ENCODE peak calls at places on chromosome 10, in seven cellular contexts. V is H9, I is IMR-90, N is neuronal stem cell, W is trophoblast cell, J is H1, E is mesenchymal stem cell. F is an unnamed sample.

GRCh38 chr10:124560377-124560776 is 98.8 kb downstream of the LHPP start:
- DNase-seq in J (no peak), N (no peak), I (peak), E (peak), V (no peak), W (no peak), F (no peak)

GRCh38 chr10:24307696-24308476 is 98.9 kb downstream of the KIAA1217 start:
- DNase-seq in J (no peak), E (no peak), I (no peak), W (no peak), N (no peak), V (no peak), F (peak)

GRCh38 chr10:49351669-49352068 is 44.2 kb downstream of the DRGX start:
- DNase-seq in J (no peak), W (no peak), N (no peak), V (no peak), I (no peak), E (no peak), F (no peak)

GRCh38 chr10:5512881-5513698 is 11.7 kb upstream of the CALML3 start:
- DNase-seq in I (no peak), N (no peak), V (no peak), J (no peak), W (no peak), E (no peak), F (no peak)

GRCh38 chr10:53387546-53387945 is 615.0 kb upstream of the MBL2 start:
- DNase-seq in I (no peak), J (no peak), W (no peak), N (no peak), E (no peak), V (no peak), F (no peak)

GRCh38 chr10:117892681-117893220 is 154.0 kb downstream of the RAB11FIP2 start:
- DNase-seq in E (no peak), J (no peak), V (no peak), N (no peak), I (no peak), W (no peak), F (no peak)

GRCh38 chr10:72277340-72277995 is 3.7 kb downstream of the DDIT4 start:
- DNase-seq in E (peak), I (peak), W (no peak), V (no peak), N (no peak), J (no peak), F (no peak)

GRCh38 chr10:96651998-96652431 is 65.2 kb upstream of the TM9SF3 start:
- DNase-seq in W (no peak), N (no peak), V (no peak), E (no peak), I (no peak), J (no peak), F (no peak)

GRCh38 chr10:100184426-100185219 is 1.2 kb downstream of the ERLIN1 start:
- DNase-seq in W (no peak), V (no peak), E (peak), I (peak), N (no peak), J (no peak), F (peak)

GRCh38 chr10:35963685-35964084 is 321.6 kb upstream of the FZD8 start:
- DNase-seq in E (no peak), J (no peak), W (no peak), N (no peak), I (no peak), V (no peak), F (no peak)

GRCh38 chr10:122541541-122542002 is 19.0 kb upstream of the DMBT1 start:
- DNase-seq in I (no peak), V (no peak), W (no peak), N (no peak), E (no peak), J (no peak), F (no peak)

GRCh38 chr10:46248651-46249131 is 38.1 kb upstream of the ANTXRL start:
- DNase-seq in I (no peak), N (no peak), E (no peak), V (peak), W (no peak), J (peak), F (no peak)

GRCh38 chr10:90321132-90321816 is 536.6 kb downstream of the HTR7 start:
- DNase-seq in W (peak), I (peak), J (no peak), N (no peak), V (no peak), E (no peak), F (no peak)

GRCh38 chr10:85147346-85148250 is 819.2 kb downstream of the CCSER2 start:
- DNase-seq in J (no peak), W (no peak), V (no peak), N (no peak), I (no peak), E (no peak), F (peak)

GRCh38 chr10:34786464-34786863 is 28.6 kb downstream of the PARD3 start:
- DNase-seq in I (peak), W (no peak), J (no peak), E (no peak), V (no peak), N (no peak), F (no peak)

GRCh38 chr10:124741281-124741921 is 2.8 kb downstream of the FAM53B start:
- DNase-seq in V (peak), I (peak), E (peak), J (peak), W (peak), N (peak), F (peak)

GRCh38 chr10:104011904-104012303 is 45.0 kb downstream of the SLK start:
- DNase-seq in I (no peak), W (no peak), J (no peak), E (no peak), N (no peak), V (no peak), F (no peak)

GRCh38 chr10:31822616-31823318 is 105.9 kb downstream of the ARHGAP12 start:
- DNase-seq in V (no peak), W (no peak), E (no peak), J (no peak), N (no peak), I (no peak), F (no peak)

GRCh38 chr10:100879741-100880360 is 32.9 kb upstream of the SLF2 start:
- DNase-seq in E (no peak), I (no peak), W (no peak), J (no peak), N (no peak), V (no peak), F (no peak)

GRCh38 chr10:103504181-103504783 is 10.8 kb downstream of the NEURL1 start:
- DNase-seq in J (no peak), E (peak), I (peak), V (no peak), W (no peak), N (no peak), F (peak)

GRCh38 chr10:117366741-117367140 is 8.5 kb downstream of the PDZD8 start:
- DNase-seq in E (no peak), V (no peak), J (no peak), N (no peak), I (no peak), W (no peak), F (no peak)

GRCh38 chr10:6204063-6204340 is 1.3 kb downstream of the PFKFB3 start:
- DNase-seq in N (peak), V (peak), J (peak), I (no peak), W (no peak), E (peak), F (peak)

GRCh38 chr10:83978681-83979383 is 160.5 kb upstream of the GHITM start:
- DNase-seq in V (no peak), N (no peak), J (no peak), W (no peak), E (no peak), I (no peak), F (no peak)

DNA sequence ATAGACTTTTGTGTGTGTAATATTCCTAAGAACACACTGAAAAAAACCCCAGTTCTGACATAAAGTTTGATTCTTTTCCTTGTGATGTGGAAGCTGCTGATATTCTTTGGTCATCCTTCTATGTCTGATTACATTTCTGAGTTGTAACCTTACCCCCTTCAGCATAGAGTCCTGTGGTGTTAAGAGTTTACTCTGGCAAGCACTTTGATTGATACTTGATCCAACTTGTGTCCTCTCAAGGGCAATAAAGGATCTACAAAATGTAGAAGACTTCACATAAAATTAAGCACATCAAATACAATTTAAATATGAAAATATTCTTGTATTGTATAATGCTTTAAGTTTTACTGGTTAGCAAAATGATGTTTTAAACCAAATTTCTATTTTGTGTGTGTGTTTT is 221.7 kb upstream of the DKK1 start:
- DNase-seq in W (no peak), I (no peak), V (no peak), J (no peak), E (no peak), N (no peak), F (no peak)
- H3K4ac ChIP-seq in W (no peak), I (no peak), V (no peak), J (no peak), E (no peak), N (no peak), F (no peak)

DNA sequence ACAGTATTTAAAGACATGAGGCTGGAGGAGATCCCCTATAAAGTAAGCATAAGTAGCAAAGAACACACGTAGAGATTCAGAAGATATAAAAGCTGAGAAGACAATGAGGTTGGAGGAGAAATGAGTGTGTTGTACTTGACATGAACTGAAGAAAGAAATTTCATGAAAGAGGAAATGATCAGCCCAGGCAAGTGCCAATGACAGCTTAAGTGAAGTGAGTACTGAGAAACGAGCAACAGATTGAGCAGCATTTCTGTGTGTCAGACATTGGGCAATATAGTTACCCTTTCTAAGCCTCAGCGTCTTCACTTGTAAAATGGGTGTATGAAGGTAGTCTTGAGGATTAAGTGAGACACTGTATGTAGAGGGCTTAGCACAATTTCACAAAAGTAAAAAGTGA is 4.8 kb upstream of the LIPA start:
- DNase-seq in J (no peak), I (no peak), V (no peak), N (no peak), E (no peak), W (no peak), F (no peak)
- H3K4ac ChIP-seq in J (no peak), I (no peak), V (no peak), N (no peak), E (no peak), W (no peak), F (no peak)

DNA sequence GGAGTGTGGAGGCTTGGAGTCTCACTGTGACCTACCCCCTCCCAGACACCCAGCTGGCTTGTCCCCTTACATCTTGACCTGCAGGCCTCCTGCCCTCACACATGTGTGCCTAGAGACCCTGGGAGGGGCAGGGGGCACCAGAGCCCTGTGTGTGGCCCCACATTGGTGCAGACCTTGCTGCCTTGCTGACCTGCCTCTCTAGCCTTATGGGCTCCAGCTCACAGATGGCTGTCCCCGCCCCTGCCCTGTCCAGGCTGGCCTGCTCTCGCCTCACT is 9.4 kb downstream of the ADAMTS14 start:
- DNase-seq in N (no peak), V (no peak), E (no peak), W (no peak), J (no peak), I (no peak), F (no peak)
- H3K4ac ChIP-seq in N (no peak), V (no peak), E (no peak), W (no peak), J (peak), I (no peak), F (no peak)

GRCh38 chr10:129641351-129641750 is 174.3 kb downstream of the MGMT start:
- DNase-seq in V (no peak), E (no peak), J (no peak), N (no peak), I (no peak), W (peak), F (no peak)
- H3K4ac ChIP-seq in V (no peak), E (no peak), J (no peak), N (no peak), I (no peak), W (no peak), F (no peak)